ENCODE peak calls at places on chromosomes 3 and 15, in five cellular contexts. X is neuronal stem cell, Z is H1, R is mesenchymal stem cell, L is trophoblast cell. J is an unnamed sample.

GRCh38 chr15:65939901-65940617 is 70.8 kb downstream of the RAB11A start:
- DNase-seq in L (no peak), R (peak; percentile 87), Z (no peak), X (no peak), J (no peak)

GRCh38 chr3:124837730-124838186 is 49.4 kb downstream of the ITGB5 start:
- DNase-seq in Z (no peak), R (peak; percentile 97), X (no peak), L (peak; percentile 71), J (no peak)

GRCh38 chr3:191198886-191199285 is at the start of gene OSTN:
- DNase-seq in Z (no peak), R (no peak), L (no peak), X (no peak), J (no peak)

GRCh38 chr3:140341213-140341612 is 336.7 kb upstream of the TRIM42 start:
- DNase-seq in X (no peak), L (no peak), Z (no peak), R (no peak), J (no peak)

GRCh38 chr3:16508591-16508995 is 4.9 kb downstream of the RFTN1 start:
- DNase-seq in Z (no peak), R (peak; percentile 69), L (no peak), X (no peak), J (no peak)

GRCh38 chr3:195114026-195114425 is 156.9 kb downstream of the XXYLT1 start:
- DNase-seq in Z (no peak), X (no peak), R (no peak), L (no peak), J (no peak)

GRCh38 chr15:33540174-33540573 is 229.4 kb downstream of the RYR3 start:
- DNase-seq in R (no peak), Z (no peak), X (no peak), L (no peak), J (no peak)

GRCh38 chr3:45227946-45228345 is 1.9 kb upstream of the TMEM158 start:
- DNase-seq in R (no peak), L (peak; percentile 58), X (no peak), Z (no peak), J (peak; percentile 42)

GRCh38 chr3:42692667-42693529 is 7.6 kb downstream of the KLHL40 start:
- DNase-seq in L (no peak), R (no peak), X (no peak), Z (no peak), J (no peak)

GRCh38 chr3:186950402-186951093 is 20.2 kb downstream of the ST6GAL1 start:
- DNase-seq in Z (no peak), R (no peak), X (no peak), L (no peak), J (no peak)

GRCh38 chr3:127566801-127567200 is 23.7 kb downstream of the TPRA1 start:
- DNase-seq in R (no peak), X (no peak), L (no peak), Z (no peak), J (no peak)

GRCh38 chr3:123151251-123151705 is 50.5 kb upstream of the SEC22A start:
- DNase-seq in Z (no peak), X (no peak), R (no peak), L (no peak), J (peak; percentile 15)
- H3K4me1 ChIP-seq in Z (no peaks in the 10 kb centered on the region), X (peaks cover 34% of the 10 kb centered on the region), R (peaks cover 2% of the 10 kb centered on the region), L (no peaks in the 10 kb centered on the region), J (no peaks in the 10 kb centered on the region)

GRCh38 chr3:55484191-55484644 is 2.9 kb downstream of the WNT5A start:
- DNase-seq in X (peak; percentile 15), R (no peak), L (no peak), Z (no peak), J (peak; percentile 62)

GRCh38 chr3:55486101-55486856 is 827 bp downstream of the WNT5A start:
- DNase-seq in L (no peak), R (peak; percentile 87), X (peak; percentile 46), Z (no peak), J (peak; percentile 68)

GRCh38 chr3:55485208-55485791 is 1.8 kb downstream of the WNT5A start:
- DNase-seq in Z (no peak), L (peak; percentile 59), R (peak; percentile 92), X (peak; percentile 82), J (peak; percentile 88)

GRCh38 chr3:55483196-55484095 is 3.7 kb downstream of the WNT5A start:
- DNase-seq in L (no peak), R (peak; percentile 67), Z (no peak), X (peak; percentile 27), J (peak; percentile 38)

DNA sequence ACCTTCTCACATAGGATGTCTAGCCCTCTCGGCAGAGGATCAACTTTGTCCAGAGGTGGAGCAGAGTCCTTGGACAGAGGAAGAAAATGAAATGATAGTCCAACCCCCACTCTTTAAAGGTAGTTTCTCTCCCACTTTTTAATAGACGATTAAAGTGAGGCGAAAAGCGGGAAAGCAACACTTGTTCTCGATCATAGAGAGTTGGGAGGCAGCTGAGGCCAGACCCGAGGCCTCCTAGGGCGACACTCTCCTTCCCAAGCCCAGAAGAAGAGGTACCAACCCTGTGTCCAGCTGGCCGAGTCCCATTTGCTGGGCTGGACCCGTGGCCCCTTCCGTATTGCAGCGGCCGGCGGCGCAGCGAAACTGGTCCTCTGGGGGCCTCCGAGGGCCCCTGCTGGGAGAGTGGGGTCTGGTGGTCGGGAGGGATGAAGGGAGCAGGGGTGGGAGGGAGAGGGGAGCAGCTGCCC is 2.3 kb downstream of the WNT5A start:
- DNase-seq in Z (no peak), R (no peak), L (no peak), X (no peak), J (no peak)
- H2AK5ac ChIP-seq in Z (no peak overlapping the region), R (peak overlapping the region; percentile 3), L (peak overlapping the region; percentile 34), X (no peak overlapping the region), J (no peak overlapping the region)

GRCh38 chr3:159926573-159926972 is 62.1 kb upstream of the IL12A start:
- DNase-seq in L (no peak), Z (no peak), X (no peak), R (no peak), J (no peak)

GRCh38 chr3:159922861-159923312 is 65.7 kb upstream of the IL12A start:
- DNase-seq in R (no peak), X (no peak), Z (no peak), L (no peak), J (no peak)

GRCh38 chr3:159919873-159920272 is 68.8 kb upstream of the IL12A start:
- DNase-seq in R (peak; percentile 64), Z (no peak), X (no peak), L (no peak), J (no peak)

GRCh38 chr3:159928071-159928491 is 60.6 kb upstream of the IL12A start:
- DNase-seq in R (peak; percentile 54), L (no peak), X (no peak), Z (no peak), J (no peak)

GRCh38 chr3:159923961-159924360 is 64.7 kb upstream of the IL12A start:
- DNase-seq in X (no peak), L (no peak), R (no peak), Z (no peak), J (no peak)
- H2BK12ac ChIP-seq in X (no peak overlapping the region), L (no peak overlapping the region), R (peak overlapping the region; percentile 15), Z (no peak overlapping the region), J (no peak overlapping the region)

GRCh38 chr15:39269352-39269751 is 311.5 kb upstream of the THBS1 start:
- DNase-seq in R (no peak), L (peak; percentile 46), X (no peak), Z (no peak), J (no peak)

GRCh38 chr15:39266882-39267281 is 314.0 kb upstream of the THBS1 start:
- DNase-seq in R (no peak), X (no peak), Z (no peak), L (no peak), J (no peak)

GRCh38 chr15:39269821-39270220 is 311.1 kb upstream of the THBS1 start:
- DNase-seq in X (no peak), R (peak; percentile 29), L (no peak), Z (no peak), J (no peak)

GRCh38 chr15:39265261-39265660 is 315.6 kb upstream of the THBS1 start:
- DNase-seq in X (no peak), R (no peak), L (peak; percentile 34), Z (no peak), J (no peak)

DNA sequence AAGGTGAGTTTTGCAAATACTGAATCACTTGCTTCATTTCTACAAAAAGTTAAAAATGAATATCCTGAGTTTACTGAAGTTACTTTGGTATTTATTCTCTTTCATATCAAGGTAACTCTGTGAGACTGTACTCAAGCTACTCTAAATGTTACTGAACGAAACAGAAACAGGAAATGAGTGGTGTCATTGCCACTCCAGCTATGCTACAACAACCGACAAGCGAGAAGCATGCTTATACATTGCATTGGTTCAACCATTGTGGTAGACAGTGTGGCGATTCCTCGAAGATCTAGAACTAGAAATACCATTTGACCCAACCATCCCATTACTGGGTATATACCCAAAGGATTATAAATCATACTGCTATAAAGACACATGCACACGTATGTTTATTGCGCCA is 313.2 kb upstream of the THBS1 start:
- DNase-seq in R (peak; percentile 53), Z (no peak), L (no peak), X (no peak), J (no peak)
- H3K4me1 ChIP-seq in R (peaks cover 2% of the 10 kb centered on the region), Z (no peaks in the 10 kb centered on the region), L (peaks cover 9% of the 10 kb centered on the region), X (peaks cover 3% of the 10 kb centered on the region), J (no peaks in the 10 kb centered on the region)

DNA sequence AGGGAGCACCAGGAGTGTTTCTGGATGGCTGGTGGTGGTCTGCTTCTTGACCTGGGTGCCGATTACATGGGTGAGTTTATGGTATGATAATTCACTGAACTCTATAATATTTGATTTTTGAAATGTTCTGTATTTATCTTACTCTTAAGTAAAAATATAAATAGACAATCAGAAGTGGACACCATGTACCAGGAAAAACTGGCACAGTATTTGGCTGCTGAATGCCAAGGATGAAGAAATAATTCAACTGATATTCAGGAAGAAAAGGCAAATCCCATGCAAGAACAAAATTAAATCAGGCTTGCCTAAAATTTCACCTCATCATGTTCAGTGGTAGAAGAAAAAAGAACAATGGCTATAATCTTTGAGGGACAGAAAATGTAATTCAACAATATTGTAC is 51.6 kb downstream of the CRTAP start:
- DNase-seq in Z (no peak), X (no peak), L (no peak), R (no peak), J (no peak)
- H2AK5ac ChIP-seq in Z (no peak overlapping the region), X (no peak overlapping the region), L (no peak overlapping the region), R (no peak overlapping the region), J (no peak overlapping the region)

GRCh38 chr3:5692446-5692845 is 504.9 kb downstream of the EDEM1 start:
- DNase-seq in Z (no peak), L (peak; percentile 74), X (no peak), R (no peak), J (peak; percentile 43)
- H2BK12ac ChIP-seq in Z (no peak overlapping the region), L (no peak overlapping the region), X (no peak overlapping the region), R (no peak overlapping the region), J (no peak overlapping the region)

J was measured in H9.